ENCODE peak calls at places on chromosomes 2 and 18, in four cellular contexts. I is activated T-helper 1 cell treated with Interleukin-2 at 50 U/mL for 16 hours, U is glutamatergic neuron, N is NCI-H1092. P is an unnamed sample.

GRCh38 chr2:25176541-25177368 is 8.4 kb upstream of the POMC start:
- DNase-seq in I (no peak), N (no peak), U (peak; percentile 70), P (no peak)

GRCh38 chr18:3906072-3906471 is 456.1 kb downstream of the TGIF1 start:
- DNase-seq in U (no peak), N (no peak), I (no peak), P (no peak)

GRCh38 chr2:240689975-240690374 is 1.7 kb upstream of the AQP12A start:
- DNase-seq in U (no peak), I (no peak), N (no peak), P (no peak)

GRCh38 chr2:74502147-74502719 is 2.8 kb upstream of the LBX2 start:
- DNase-seq in U (no peak), I (no peak), N (no peak), P (no peak)

GRCh38 chr2:36433311-36434217 is 78.0 kb downstream of the CRIM1 start:
- DNase-seq in I (no peak), U (no peak), N (no peak), P (no peak)

GRCh38 chr2:168545439-168546082 is 89.5 kb downstream of the CERS6 start:
- DNase-seq in N (no peak), U (no peak), I (no peak), P (peak; percentile 18)

GRCh38 chr2:239660390-239661228 is 259.8 kb upstream of the HDAC4 start:
- DNase-seq in I (no peak), N (no peak), U (no peak), P (no peak)

GRCh38 chr18:57441395-57441794 is 6.2 kb downstream of the ONECUT2 start:
- DNase-seq in I (no peak), U (peak; percentile 52), N (no peak), P (no peak)

GRCh38 chr2:171712051-171712450 is 24.8 kb downstream of the DYNC1I2 start:
- DNase-seq in N (no peak), I (no peak), U (no peak), P (no peak)

GRCh38 chr2:231379266-231380215 is 16.0 kb upstream of the B3GNT7 start:
- DNase-seq in U (no peak), N (no peak), I (no peak), P (no peak)

GRCh38 chr2:100818606-100819364 is 1.2 kb upstream of the NPAS2 start:
- DNase-seq in N (no peak), U (peak; percentile 57), I (no peak), P (peak; percentile 30)

GRCh38 chr2:101026253-101026701 is 24.2 kb downstream of the RPL31 start:
- DNase-seq in U (no peak), N (no peak), I (no peak), P (peak; percentile 39)

GRCh38 chr2:221969087-221969829 is 329.5 kb downstream of the PAX3 start:
- DNase-seq in I (no peak), N (peak; percentile 4), U (no peak), P (peak; percentile 16)

GRCh38 chr2:221674446-221674845 is 102.3 kb upstream of the EPHA4 start:
- DNase-seq in N (no peak), U (no peak), I (no peak), P (no peak)

GRCh38 chr18:35458677-35459441 is 38.9 kb downstream of the INO80C start:
- DNase-seq in U (no peak), N (no peak), I (no peak), P (peak; percentile 36)

GRCh38 chr2:176805345-176805744 is 407.2 kb upstream of the HNRNPA3 start:
- DNase-seq in I (no peak), U (no peak), N (no peak), P (no peak)

GRCh38 chr2:37224063-37224462 is 7.3 kb downstream of the CEBPZ start:
- DNase-seq in I (no peak), N (no peak), U (no peak), P (no peak)

GRCh38 chr2:106638609-106639008 is 151.4 kb downstream of the CD8B2 start:
- DNase-seq in N (no peak), I (no peak), U (no peak), P (no peak)

GRCh38 chr2:113157897-113158753 is 15.6 kb upstream of the PSD4 start:
- DNase-seq in I (no peak), U (no peak), N (no peak), P (no peak)

GRCh38 chr2:10720306-10720705 is 1.1 kb upstream of the ATP6V1C2 start:
- DNase-seq in I (no peak), U (no peak), N (no peak), P (no peak)

GRCh38 chr2:177572236-177572671 is 179.7 kb downstream of the AGPS start:
- DNase-seq in U (no peak), N (peak; percentile 37), I (no peak), P (no peak)

GRCh38 chr2:212274215-212274614 is 264.4 kb downstream of the ERBB4 start:
- DNase-seq in N (no peak), I (no peak), U (no peak), P (no peak)

GRCh38 chr2:241541564-241542277 is 16.8 kb upstream of the BOK start:
- DNase-seq in U (no peak), N (no peak), I (no peak), P (no peak)

GRCh38 chr2:12931211-12931844 is 214.6 kb downstream of the TRIB2 start:
- DNase-seq in I (no peak), U (no peak), N (no peak), P (no peak)

GRCh38 chr2:212733273-212733672 is 194.7 kb upstream of the ERBB4 start:
- DNase-seq in N (no peak), U (no peak), I (no peak), P (no peak)

GRCh38 chr2:134745023-134745422 is 26.2 kb upstream of the TMEM163 start:
- DNase-seq in I (no peak), U (no peak), N (no peak), P (no peak)

GRCh38 chr2:39487398-39488250 is 50.5 kb upstream of the MAP4K3 start:
- DNase-seq in N (no peak), I (no peak), U (no peak), P (no peak)

GRCh38 chr2:233250985-233251305 is 528 bp upstream of the ATG16L1 start:
- DNase-seq in N (no peak), U (no peak), I (no peak), P (no peak)

GRCh38 chr2:86695053-86695691 is 24.9 kb upstream of the RMND5A start:
- DNase-seq in N (no peak), U (no peak), I (no peak), P (no peak)

GRCh38 chr2:28545590-28546195 is 49.8 kb downstream of the PLB1 start:
- DNase-seq in N (no peak), I (no peak), U (no peak), P (no peak)

GRCh38 chr2:119638891-119639539 is 40.0 kb upstream of the TMEM177 start:
- DNase-seq in U (peak; percentile 55), N (peak; percentile 29), I (no peak), P (peak; percentile 13)

GRCh38 chr2:79393806-79394484 is 118.9 kb upstream of the CTNNA2 start:
- DNase-seq in N (peak; percentile 3), U (peak; percentile 31), I (no peak), P (peak; percentile 81)

GRCh38 chr2:170465241-170465640 is 249.9 kb upstream of the SP5 start:
- DNase-seq in I (no peak), N (no peak), U (no peak), P (no peak)

GRCh38 chr2:157894694-157895450 is 18.7 kb upstream of the ACVR1 start:
- DNase-seq in U (no peak), I (no peak), N (no peak), P (no peak)

GRCh38 chr2:177429688-177430325 is 37.2 kb downstream of the AGPS start:
- DNase-seq in U (peak; percentile 25), N (no peak), I (no peak), P (no peak)

GRCh38 chr18:3903341-3903740 is 453.4 kb downstream of the TGIF1 start:
- DNase-seq in N (no peak), I (no peak), U (no peak), P (no peak)

GRCh38 chr2:74499269-74499939 is at the start of gene LBX2:
- DNase-seq in U (peak; percentile 26), I (no peak), N (no peak), P (no peak)

GRCh38 chr2:55906993-55907392 is 16.6 kb downstream of the EFEMP1 start:
- DNase-seq in I (no peak), N (no peak), U (no peak), P (no peak)

P was measured in NT2/D1.